ENCODE peak calls at places on chromosomes 6 and 20, in five cellular contexts. O, U, Y, V and L are unnamed samples. For H3K4me1 and H3K27me3, the result is how much of the 10 kb centered on the place peaks cover.

GRCh38 chr20:54292186-54292585 is 84.3 kb downstream of the PFDN4 start:
- DNase-seq in U (no peak), V (no peak), O (no peak), Y (no peak), L (no peak)

GRCh38 chr6:86537311-86537861 is 399.9 kb upstream of the HTR1E start:
- DNase-seq in O (no peak), Y (no peak), U (no peak), V (no peak), L (no peak)

GRCh38 chr6:56889492-56889891 is 65.4 kb upstream of the BEND6 start:
- DNase-seq in O (no peak), V (no peak), U (no peak), Y (no peak), L (no peak)

GRCh38 chr6:137876547-137876946 is 9.5 kb downstream of the TNFAIP3 start:
- DNase-seq in U (no peak), V (no peak), Y (no peak), O (no peak), L (no peak)

GRCh38 chr20:13515291-13515690 is 123.4 kb downstream of the TASP1 start:
- DNase-seq in V (no peak), Y (no peak), U (no peak), O (no peak), L (no peak)

GRCh38 chr6:169640347-169640972 is 61.4 kb downstream of the WDR27 start:
- DNase-seq in V (no peak), Y (no peak), U (no peak), O (no peak), L (no peak)

GRCh38 chr6:44431118-44431725 is 43.7 kb downstream of the CDC5L start:
- DNase-seq in O (peak), V (no peak), U (peak), Y (peak), L (no peak)

GRCh38 chr6:144951730-144952437 is 666.7 kb downstream of the UTRN start:
- DNase-seq in Y (no peak), U (no peak), O (no peak), V (no peak), L (no peak)

GRCh38 chr6:136236491-136237293 is 13.4 kb downstream of the MTFR2 start:
- DNase-seq in Y (no peak), O (no peak), V (no peak), U (no peak), L (no peak)

GRCh38 chr20:60046011-60046413 is 87.8 kb downstream of the CDH26 start:
- DNase-seq in O (no peak), Y (no peak), U (no peak), V (no peak), L (no peak)

GRCh38 chr6:129684903-129685639 is 24.9 kb downstream of the ARHGAP18 start:
- DNase-seq in Y (no peak), O (no peak), V (no peak), U (no peak), L (no peak)

GRCh38 chr20:2084703-2085102 is 16.9 kb upstream of the STK35 start:
- DNase-seq in Y (no peak), V (no peak), O (no peak), U (no peak), L (no peak)

GRCh38 chr6:75855047-75855446 is 106.0 kb downstream of the MYO6 start:
- DNase-seq in O (peak), U (peak), V (no peak), Y (peak), L (no peak)

GRCh38 chr6:160386869-160387518 is 38.8 kb downstream of the SLC22A3 start:
- DNase-seq in U (no peak), O (no peak), Y (peak), V (peak), L (peak)

GRCh38 chr6:90295854-90296345 is 743 bp downstream of the BACH2 start:
- DNase-seq in U (no peak), Y (no peak), O (peak), V (peak), L (peak)
- H3K4me1 ChIP-seq in U (under half), Y (under half), O (under half), V (under half), L (under half)

GRCh38 chr20:24350923-24351368 is 118.5 kb upstream of the SYNDIG1 start:
- DNase-seq in O (no peak), U (no peak), Y (no peak), V (no peak), L (no peak)
- H3K27me3 ChIP-seq in O (under half), U (under half), Y (under half), V (under half), L (under half)

GRCh38 chr20:33827109-33827508 is 16.0 kb downstream of the CHMP4B start:
- DNase-seq in V (no peak), O (no peak), Y (no peak), U (no peak), L (no peak)
- H3K4me1 ChIP-seq in V (half or more), O (under half), Y (under half), U (under half), L (half or more)

GRCh38 chr6:50829898-50830439 is 11.3 kb downstream of the TFAP2B start:
- DNase-seq in Y (no peak), O (no peak), U (no peak), V (no peak), L (no peak)

GRCh38 chr6:50832912-50833311 is 14.2 kb downstream of the TFAP2B start:
- DNase-seq in V (no peak), O (no peak), U (no peak), Y (no peak), L (no peak)

GRCh38 chr6:50834929-50835328 is 16.3 kb downstream of the TFAP2B start:
- DNase-seq in O (no peak), Y (no peak), V (no peak), U (no peak), L (no peak)

GRCh38 chr6:50826803-50827202 is 8.1 kb downstream of the TFAP2B start:
- DNase-seq in O (no peak), V (no peak), U (no peak), Y (no peak), L (no peak)

DNA sequence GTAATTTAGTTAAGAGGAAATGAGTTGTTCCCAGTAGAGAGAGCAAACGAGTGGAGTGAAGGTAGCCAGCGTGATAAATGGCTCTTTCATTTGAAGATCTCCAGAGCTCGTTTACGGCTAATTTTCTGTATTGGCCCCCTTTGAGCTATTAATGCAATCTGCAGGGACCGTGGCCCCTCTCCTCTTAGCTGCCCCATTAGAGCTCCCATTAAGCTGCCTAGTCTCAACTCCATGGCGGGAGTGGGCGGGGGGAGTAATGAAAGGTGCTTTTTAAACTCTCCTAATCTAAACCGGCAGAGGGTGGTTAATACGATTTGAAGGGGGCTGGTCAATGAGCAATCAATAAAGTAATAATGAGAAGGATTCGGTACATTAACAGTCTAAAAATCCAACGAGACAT is 12.5 kb downstream of the TFAP2B start:
- DNase-seq in Y (no peak), V (no peak), O (no peak), U (no peak), L (no peak)
- H3K27me3 ChIP-seq in Y (under half), V (half or more), O (half or more), U (under half), L (half or more)

GRCh38 chr20:45039470-45039811 is 61.5 kb downstream of the KCNS1 start:
- DNase-seq in V (no peak), Y (no peak), O (no peak), U (no peak), L (no peak)
- H3K4me1 ChIP-seq in V (under half), Y (under half), O (under half), U (under half), L (under half)

DNA sequence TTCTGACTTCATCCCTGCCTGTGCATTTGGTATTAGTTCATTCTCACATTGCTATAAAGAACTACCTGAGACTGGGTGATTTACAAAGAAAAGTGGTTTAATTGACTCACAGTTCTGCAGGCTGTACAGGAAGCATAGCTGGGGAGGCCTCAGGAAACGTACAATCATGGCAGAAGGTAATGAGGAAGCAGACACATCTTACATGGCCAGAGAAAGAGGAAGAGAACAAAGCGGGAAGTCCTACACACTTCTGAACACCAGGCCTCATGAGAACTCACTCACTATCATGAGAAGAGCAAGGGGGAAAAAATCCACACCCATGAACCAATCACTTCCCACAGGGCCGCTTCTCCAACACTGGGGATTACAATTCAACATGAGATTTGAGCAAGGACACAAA is 303.9 kb downstream of the CBLN4 start:
- DNase-seq in O (no peak), V (no peak), U (no peak), Y (no peak), L (no peak)
- H3K27me3 ChIP-seq in O (under half), V (under half), U (under half), Y (under half), L (under half)

DNA sequence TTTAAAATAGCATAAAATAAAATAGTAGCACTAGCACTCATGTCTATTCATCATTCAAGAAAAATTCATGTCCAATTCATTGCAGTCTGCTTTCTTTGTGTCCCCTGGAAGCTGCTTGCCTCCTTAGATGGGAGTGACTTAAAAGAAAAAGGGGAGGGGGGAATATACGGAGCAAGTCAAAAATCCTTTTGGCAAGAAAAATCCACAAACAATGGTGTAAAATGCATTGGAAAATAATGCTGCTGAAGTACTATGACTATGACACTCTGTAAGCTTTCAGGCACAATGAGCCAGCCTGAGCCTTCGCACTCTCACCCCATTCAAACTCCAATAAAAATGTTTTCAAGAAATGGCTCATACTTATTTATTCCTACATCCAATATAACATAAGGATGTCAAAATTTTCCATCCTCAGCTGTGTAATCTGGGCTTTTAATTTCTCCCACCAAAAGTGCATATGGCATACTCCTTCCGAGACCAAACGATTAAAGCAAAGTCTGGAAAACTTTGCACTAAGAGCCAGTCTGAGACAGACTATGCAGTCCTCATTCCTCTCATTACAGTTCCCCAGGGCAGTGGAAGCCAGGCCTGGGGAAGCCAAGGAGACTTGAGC is 798 bp downstream of the NEDD9 start:
- DNase-seq in O (no peak), U (no peak), V (no peak), Y (peak), L (no peak)
- H3K4me1 ChIP-seq in O (under half), U (under half), V (under half), Y (under half), L (under half)

DNA sequence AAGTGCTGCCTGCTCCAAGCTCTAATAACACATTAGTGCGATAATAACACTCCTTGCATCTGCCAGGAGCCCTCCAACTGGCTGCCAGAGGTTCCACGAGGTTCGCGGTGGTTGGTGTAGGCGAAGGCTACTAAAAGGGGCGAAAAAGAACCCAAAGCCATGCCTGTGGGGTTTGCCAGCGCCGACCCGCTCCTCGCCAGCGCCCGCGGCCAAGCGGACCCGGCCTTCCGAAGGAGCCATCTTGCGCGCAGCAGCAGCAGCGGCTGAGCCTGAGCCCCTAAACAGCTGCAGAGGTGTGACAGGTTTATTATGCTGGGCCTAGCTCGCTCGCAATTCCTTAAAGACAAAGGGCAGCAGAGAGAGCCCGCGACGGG is 11.6 kb downstream of the FOXC1 start:
- DNase-seq in V (no peak), U (no peak), O (no peak), Y (no peak), L (peak)
- H3K27me3 ChIP-seq in V (half or more), U (half or more), O (half or more), Y (under half), L (half or more)